ENCODE peak calls at places on chromosomes 4 and X, in seven cellular contexts. B is esophagus squamous epithelium, Q is right lobe of liver, N is gastrocnemius medialis, R is upper lobe of left lung, K is tibial nerve, P is IMR-90. Y is an unnamed sample.

GRCh38 chrX:141405486-141405877 is 163.2 kb upstream of the SPANXC start:
- DNase-seq in N (no peak), K (no peak), P (no peak), B (no peak), R (no peak), Q (no peak), Y (no peak)

GRCh38 chr4:168765322-168765721 is 244.7 kb downstream of the CBR4 start:
- DNase-seq in B (no peak), Q (no peak), K (no peak), R (no peak), P (no peak), N (no peak), Y (no peak)

GRCh38 chrX:51047950-51048349 is 137.4 kb downstream of the BMP15 start:
- DNase-seq in P (no peak), N (no peak), Q (no peak), B (no peak), R (no peak), K (no peak), Y (no peak)

GRCh38 chr4:6418193-6418755 is 54.1 kb downstream of the PPP2R2C start:
- DNase-seq in K (no peak), N (no peak), B (no peak), P (no peak), R (no peak), Q (no peak), Y (no peak)

GRCh38 chr4:96879527-96879926 is 1039.6 kb downstream of the PDHA2 start:
- DNase-seq in K (no peak), R (no peak), B (no peak), P (no peak), N (no peak), Q (no peak), Y (no peak)

GRCh38 chrX:38800981-38801845 is at the start of gene MID1IP1:
- DNase-seq in Q (peak), N (peak), K (peak), P (peak), B (peak), R (peak), Y (peak)

GRCh38 chr4:112650332-112650731 is 13.4 kb downstream of the LARP7 start:
- DNase-seq in R (no peak), N (no peak), Q (no peak), K (no peak), B (no peak), P (no peak), Y (no peak)

GRCh38 chr4:144579411-144580020 is 66.4 kb upstream of the HHIP start:
- DNase-seq in Q (no peak), N (no peak), R (no peak), K (no peak), B (no peak), P (peak), Y (no peak)

GRCh38 chr4:52588771-52589591 is 70.1 kb downstream of the USP46 start:
- DNase-seq in N (no peak), P (peak), B (no peak), Q (no peak), R (no peak), K (no peak), Y (peak)

GRCh38 chrX:131316260-131316659 is 27.2 kb upstream of the IGSF1 start:
- DNase-seq in N (no peak), P (no peak), Q (no peak), B (no peak), R (no peak), K (no peak), Y (no peak)

DNA sequence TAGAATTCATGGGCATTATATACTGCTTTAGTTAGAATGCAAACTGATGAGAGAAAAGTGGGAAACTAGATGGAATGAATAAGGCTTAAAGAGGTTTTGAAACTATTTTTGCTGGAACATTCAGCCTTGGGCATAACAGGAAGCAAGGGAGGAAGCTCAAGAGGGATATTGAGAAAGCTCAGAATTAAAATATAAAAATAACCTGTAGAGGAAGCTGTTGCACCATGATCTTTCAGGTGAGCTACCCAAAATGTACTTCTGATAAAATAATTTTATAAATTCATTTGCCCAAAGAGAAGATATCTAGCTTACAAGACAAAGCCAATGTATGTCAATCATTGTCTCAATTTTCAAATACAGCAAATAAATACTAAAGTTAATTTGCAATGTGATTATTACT is 11.3 kb downstream of the GC start:
- DNase-seq in Q (no peak), P (no peak), N (no peak), R (no peak), B (no peak), K (no peak), Y (no peak)
- TF ChIP-seq CTCF in Q (peak), P (no peak), N (no peak), R (no peak), B (no peak), K (no peak), Y (no peak)

GRCh38 chr4:24053906-24054305 is 164.1 kb upstream of the PPARGC1A start:
- DNase-seq in Q (no peak), R (no peak), P (peak), N (no peak), B (no peak), K (no peak), Y (no peak)
- TF ChIP-seq POLR2A in Q (no peak), R (no peak), P (no peak), N (no peak), B (no peak), K (no peak), Y (no peak)

DNA sequence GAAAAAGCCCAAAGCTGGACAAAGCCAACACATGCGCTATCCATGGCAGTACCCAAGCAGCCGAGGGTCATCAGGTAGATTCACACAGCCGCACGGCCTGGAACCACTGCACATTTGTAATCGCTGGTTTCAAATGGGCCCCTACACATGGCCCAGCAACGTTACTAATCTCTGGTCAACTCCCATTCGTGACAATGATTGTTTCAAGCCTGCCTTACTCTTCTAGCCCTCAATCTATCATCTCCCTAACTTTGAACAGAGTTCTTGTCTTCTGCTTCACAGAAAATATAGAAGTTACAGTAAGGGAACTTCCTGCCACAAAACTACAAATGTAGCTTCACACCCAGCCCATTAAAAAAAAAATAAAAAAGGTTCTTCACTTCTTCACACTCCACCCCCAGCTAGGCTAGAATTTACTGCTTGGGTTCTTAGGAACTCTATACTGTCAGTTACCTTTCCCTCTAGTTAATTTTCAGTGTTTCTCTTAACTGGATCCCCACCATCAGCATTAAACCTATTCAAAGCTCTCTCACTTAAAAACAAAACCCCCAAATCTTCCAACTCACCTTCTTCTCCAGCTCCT is 24.2 kb downstream of the CASP3 start:
- DNase-seq in R (no peak), P (no peak), N (no peak), B (no peak), Q (no peak), K (no peak), Y (no peak)
- H3K27ac ChIP-seq in R (no peak), P (no peak), N (no peak), B (no peak), Q (peak), K (no peak), Y (no peak)

GRCh38 chr4:82493721-82494425 is 63.5 kb downstream of the ENOPH1 start:
- DNase-seq in N (no peak), R (no peak), P (peak), Q (no peak), B (no peak), K (no peak), Y (no peak)
- TF ChIP-seq CTCF in N (no peak), R (no peak), P (no peak), Q (no peak), B (no peak), K (no peak), Y (no peak)

DNA sequence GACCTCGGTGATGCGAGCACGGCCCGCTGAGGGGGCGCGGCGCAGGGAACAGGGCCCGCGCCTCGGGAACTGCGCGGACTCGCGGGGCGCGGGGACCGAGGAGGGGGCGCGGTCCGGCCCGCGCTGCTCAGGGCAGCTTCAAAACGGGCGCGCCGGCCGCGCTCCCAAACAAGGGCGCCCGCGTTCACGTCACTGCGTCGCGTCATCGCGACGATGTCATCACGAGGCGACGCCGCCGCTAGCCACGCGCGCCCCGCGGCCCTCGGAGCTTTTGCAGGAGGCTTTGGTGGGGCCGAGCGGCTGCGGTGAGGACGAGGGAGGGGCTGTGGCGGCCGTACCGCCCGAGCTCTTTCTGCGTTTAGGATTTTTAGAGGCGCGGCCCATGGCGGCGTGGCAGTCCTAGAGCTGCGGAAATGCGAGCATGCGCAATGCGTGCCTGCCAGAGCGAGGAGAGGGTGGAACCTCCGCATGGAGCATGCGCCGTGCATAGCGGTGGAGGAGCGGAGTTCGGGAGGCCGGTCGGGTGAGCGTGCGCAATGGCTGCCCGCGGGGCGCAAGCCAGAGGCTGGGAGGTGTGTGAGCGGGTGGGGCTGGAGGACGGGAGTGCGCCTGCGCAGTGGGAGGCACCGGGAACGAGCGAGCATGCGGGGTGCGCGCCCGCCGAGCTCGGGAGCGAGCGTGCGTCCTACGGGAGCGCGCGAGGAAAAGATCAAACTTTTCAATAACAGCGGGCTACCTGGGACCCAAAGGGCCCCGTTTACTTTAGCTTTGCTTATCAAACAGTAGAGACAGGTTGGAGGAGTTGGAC is at the start of gene PPP2R3B:
- DNase-seq in Q (peak), K (peak), P (peak), R (peak), B (no peak), N (peak), Y (peak)
- TF ChIP-seq POLR2A in Q (peak), K (peak), P (peak), R (no peak), B (no peak), N (peak), Y (peak)

GRCh38 chrX:134547047-134547679 is 87.2 kb downstream of the HPRT1 start:
- DNase-seq in B (no peak), R (no peak), N (no peak), K (no peak), Q (no peak), P (peak), Y (no peak)

GRCh38 chrX:134546187-134546586 is 86.2 kb downstream of the HPRT1 start:
- DNase-seq in Q (no peak), K (no peak), R (no peak), B (no peak), N (no peak), P (no peak), Y (no peak)

GRCh38 chrX:134545524-134545923 is 85.6 kb downstream of the HPRT1 start:
- DNase-seq in Q (no peak), N (no peak), P (no peak), R (no peak), B (no peak), K (no peak), Y (no peak)

GRCh38 chrX:134548844-134549205 is 88.9 kb downstream of the HPRT1 start:
- DNase-seq in K (no peak), N (no peak), P (no peak), R (no peak), Q (no peak), B (no peak), Y (no peak)

GRCh38 chrX:134548257-134548732 is 88.3 kb downstream of the HPRT1 start:
- DNase-seq in K (no peak), P (no peak), N (no peak), B (no peak), R (no peak), Q (no peak), Y (no peak)
- H3K27ac ChIP-seq in K (peak), P (peak), N (no peak), B (no peak), R (no peak), Q (no peak), Y (peak)